ENCODE peak calls at places on chromosomes 11 and 22, in nine cellular contexts. I is fibroblast of mammary gland, W is tibial artery, U is suprapubic skin, C is tibial nerve, J is PC-9, Q is endothelial cell of umbilical vein, T is astrocyte, G is IMR-90. S is an unnamed sample.

GRCh38 chr11:18461909-18462308 is 6.3 kb downstream of the LDHAL6A start:
- DNase-seq in I (no peak), W (no peak), U (no peak), C (no peak), J (no peak), Q (no peak), T (no peak), G (no peak), S (no peak)

GRCh38 chr11:72520815-72521214 is 86.5 kb upstream of the CLPB start:
- DNase-seq in I (no peak), W (no peak), U (no peak), C (no peak), J (no peak), Q (no peak), T (no peak), G (no peak), S (no peak)

GRCh38 chr11:61871158-61871597 is 20.2 kb downstream of the FADS3 start:
- DNase-seq in I (peak), W (peak), U (peak), C (peak), J (peak), Q (peak), T (peak), G (peak), S (no peak)

GRCh38 chr11:124602193-124602592 is 9.0 kb upstream of the PANX3 start:
- DNase-seq in I (peak), W (no peak), U (no peak), C (no peak), J (no peak), Q (no peak), T (peak), G (peak), S (no peak)

GRCh38 chr11:3865388-3866193 is 10.1 kb downstream of the STIM1 start:
- DNase-seq in I (peak), W (no peak), U (no peak), C (no peak), J (no peak), Q (peak), T (peak), G (peak), S (no peak)

GRCh38 chr11:68870470-68870869 is 28.8 kb upstream of the CPT1A start:
- DNase-seq in I (peak), W (no peak), U (no peak), C (no peak), J (no peak), Q (peak), T (no peak), G (no peak), S (no peak)

GRCh38 chr11:119797736-119798135 is 68.7 kb upstream of the NECTIN1 start:
- DNase-seq in I (no peak), W (no peak), U (no peak), C (no peak), J (no peak), Q (no peak), T (no peak), G (no peak), S (no peak)

GRCh38 chr22:28299329-28299728 is 380.3 kb upstream of the PITPNB start:
- DNase-seq in I (no peak), W (no peak), U (no peak), C (no peak), J (no peak), Q (no peak), T (no peak), G (no peak), S (no peak)

GRCh38 chr11:10358696-10359095 is 53.8 kb downstream of the ADM start:
- DNase-seq in I (no peak), W (no peak), U (no peak), C (no peak), J (no peak), Q (no peak), T (no peak), G (no peak), S (no peak)

GRCh38 chr11:108609681-108610080 is 16.1 kb upstream of the EXPH5 start:
- DNase-seq in I (peak), W (no peak), U (no peak), C (no peak), J (peak), Q (no peak), T (peak), G (peak), S (no peak)

GRCh38 chr11:111220716-111221115 is 24.8 kb upstream of the POU2AF2 start:
- DNase-seq in I (no peak), W (no peak), U (no peak), C (no peak), J (no peak), Q (no peak), T (peak), G (no peak), S (no peak)

GRCh38 chr11:10490032-10490397 is 35.0 kb downstream of the AMPD3 start:
- DNase-seq in I (no peak), W (peak), U (peak), C (no peak), J (no peak), Q (no peak), T (no peak), G (no peak), S (no peak)

GRCh38 chr11:117299351-117300300 is 8.5 kb downstream of the BACE1-AS start:
- DNase-seq in I (no peak), W (no peak), U (no peak), C (no peak), J (no peak), Q (no peak), T (no peak), G (no peak), S (no peak)

GRCh38 chr11:102589047-102589459 is 36.1 kb downstream of the MMP20 start:
- DNase-seq in I (no peak), W (no peak), U (no peak), C (no peak), J (no peak), Q (no peak), T (no peak), G (no peak), S (no peak)

GRCh38 chr11:117827521-117828511 is 3.3 kb upstream of the FXYD2 start:
- DNase-seq in I (no peak), W (peak), U (peak), C (no peak), J (no peak), Q (no peak), T (no peak), G (no peak), S (no peak)

GRCh38 chr22:38202437-38203089 is 769 bp downstream of the MAFF start:
- DNase-seq in I (peak), W (peak), U (peak), C (peak), J (peak), Q (peak), T (peak), G (peak), S (no peak)

GRCh38 chr11:1279674-1280055 is 29.8 kb downstream of the TOLLIP start:
- DNase-seq in I (no peak), W (no peak), U (no peak), C (no peak), J (no peak), Q (no peak), T (no peak), G (no peak), S (no peak)

GRCh38 chr22:24007253-24008021 is 2.2 kb upstream of the GSTT4 start:
- DNase-seq in I (no peak), W (no peak), U (peak), C (no peak), J (no peak), Q (no peak), T (no peak), G (no peak), S (no peak)

GRCh38 chr22:33798401-33798800 is 121.9 kb downstream of the LARGE1 start:
- DNase-seq in I (no peak), W (no peak), U (no peak), C (no peak), J (no peak), Q (no peak), T (no peak), G (no peak), S (no peak)

GRCh38 chr22:33792837-33793236 is 127.4 kb downstream of the LARGE1 start:
- DNase-seq in I (no peak), W (no peak), U (no peak), C (no peak), J (no peak), Q (no peak), T (no peak), G (no peak), S (no peak)

GRCh38 chr22:33793464-33793863 is 126.8 kb downstream of the LARGE1 start:
- DNase-seq in I (no peak), W (no peak), U (no peak), C (no peak), J (no peak), Q (no peak), T (no peak), G (no peak), S (no peak)

DNA sequence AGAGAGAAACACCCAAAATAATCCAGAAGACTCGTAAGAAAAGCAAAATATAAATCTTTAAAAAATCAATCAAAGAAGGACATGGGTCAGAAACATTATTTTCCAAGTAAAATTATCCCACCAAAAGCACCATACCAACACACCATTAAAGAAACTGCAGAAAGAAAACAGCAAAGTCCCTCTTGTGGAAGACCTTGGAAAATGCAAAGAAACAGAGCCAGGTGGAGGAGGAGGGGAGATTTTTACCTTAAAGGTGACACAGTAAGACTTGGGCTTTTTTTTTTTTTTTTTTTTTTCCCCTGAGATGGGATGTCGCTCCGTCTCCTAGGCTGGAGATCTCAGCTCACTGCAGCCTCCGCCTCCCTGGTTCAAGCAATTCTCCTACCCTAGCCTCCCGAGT is 123.8 kb downstream of the LARGE1 start:
- DNase-seq in I (no peak), W (no peak), U (no peak), C (no peak), J (no peak), Q (no peak), T (no peak), G (no peak), S (no peak)
- TF ChIP-seq CTCF in I (no peak), W (no peak), U (no peak), C (no peak), J (peak), Q (no peak), T (no peak), G (no peak), S (peak)

GRCh38 chr22:50528682-50529415 is 963 bp downstream of the TYMP start:
- DNase-seq in I (no peak), W (no peak), U (peak), C (no peak), J (no peak), Q (no peak), T (no peak), G (no peak), S (no peak)
- H3K4me3 ChIP-seq in I (peak), W (peak), U (peak), C (peak), J (no peak), Q (no peak), T (no peak), G (no peak), S (peak)

DNA sequence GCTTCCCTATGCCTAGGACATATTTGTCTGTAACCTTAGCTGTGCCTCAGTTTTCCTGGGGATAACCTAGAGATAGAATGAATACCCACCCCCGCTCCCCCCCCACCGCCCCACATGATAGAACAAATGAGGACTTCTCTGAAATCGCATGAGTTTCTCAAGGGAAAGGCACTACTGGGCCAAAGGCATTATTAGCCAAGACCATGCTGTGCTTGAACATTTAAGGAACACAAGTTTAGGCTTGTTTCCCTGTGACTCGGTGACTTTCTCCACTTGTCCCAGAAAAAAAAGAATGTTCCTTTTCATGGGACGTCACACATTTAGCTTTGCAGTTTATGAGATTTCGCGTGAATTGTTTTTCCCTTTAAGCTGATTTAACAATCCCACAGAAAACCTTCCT is 51.4 kb upstream of the CRTAM start:
- DNase-seq in I (no peak), W (no peak), U (no peak), C (peak), J (no peak), Q (no peak), T (no peak), G (no peak), S (no peak)
- TF ChIP-seq CTCF in I (no peak), W (no peak), U (no peak), C (no peak), J (no peak), Q (no peak), T (no peak), G (no peak), S (no peak)

DNA sequence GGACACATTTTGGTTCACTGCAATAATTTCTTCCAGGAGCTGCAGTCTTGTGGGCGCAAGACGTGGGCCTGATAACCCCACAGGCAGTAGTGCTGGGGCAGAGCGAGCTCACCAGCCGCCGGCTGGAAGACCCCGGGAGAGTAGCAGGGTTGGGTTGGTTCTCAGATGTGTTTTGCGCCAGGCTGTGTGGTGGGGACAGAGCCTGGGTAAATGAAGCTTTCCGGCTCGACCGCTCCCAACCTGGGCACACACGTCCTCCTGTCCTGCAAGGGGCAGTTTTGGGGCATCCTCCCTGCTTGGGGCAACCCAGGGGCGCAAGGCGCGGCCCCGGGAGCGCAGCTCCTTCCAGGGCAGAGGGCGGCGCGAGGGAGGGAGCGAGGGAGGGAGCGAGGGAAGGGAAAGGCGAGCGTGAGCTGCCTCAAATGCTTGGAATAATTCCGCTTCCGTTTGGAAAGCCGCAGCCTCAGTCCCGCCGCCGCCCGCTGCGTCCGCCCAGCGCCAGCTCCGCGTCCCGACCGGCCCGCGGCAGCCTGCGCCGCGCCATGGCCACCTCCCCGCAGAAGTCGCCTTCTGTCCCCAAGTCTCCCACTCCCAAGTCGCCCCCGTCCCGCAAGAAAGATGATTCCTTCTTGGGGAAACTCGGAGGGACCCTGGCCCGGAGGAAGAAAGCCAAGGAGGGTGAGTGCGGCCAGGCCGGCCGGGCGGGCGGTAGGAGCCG is at the start of gene PARVA:
- DNase-seq in I (peak), W (peak), U (peak), C (peak), J (peak), Q (peak), T (peak), G (peak), S (no peak)
- H3K4me3 ChIP-seq in I (peak), W (peak), U (peak), C (peak), J (peak), Q (peak), T (peak), G (peak), S (peak)